ENCODE peak calls at places on chromosomes 5 and 9, in five cellular contexts. One of them, this sample, is unnamed.

GRCh38 chr9:3514786-3515185 is 11.0 kb downstream of the RFX3 start:
- DNase-seq in stimulated activated CD4-positive, alpha-beta T cell treated with anti-CD3 and anti-CD28 coated beads, Interleukin-12 subunit alpha, Interleukin-12 subunit beta, amount 100 ng/mL, for 24 hours: no peak
- DNase-seq in EH: no peak
- DNase-seq in ELR: no peak
- DNase-seq in T1000: no peak
- DNase-seq in this sample: no peak

GRCh38 chr9:31486630-31487029 is 897.8 kb upstream of the ACO1 start:
- DNase-seq in stimulated activated CD4-positive, alpha-beta T cell treated with anti-CD3 and anti-CD28 coated beads, Interleukin-12 subunit alpha, Interleukin-12 subunit beta, amount 100 ng/mL, for 24 hours: no peak
- DNase-seq in T1000: no peak
- DNase-seq in ELR: no peak
- DNase-seq in EH: no peak
- DNase-seq in this sample: no peak

GRCh38 chr5:82603280-82603987 is 325.3 kb upstream of the RPS23 start:
- DNase-seq in T1000: no peak
- DNase-seq in ELR: no peak
- DNase-seq in stimulated activated CD4-positive, alpha-beta T cell treated with anti-CD3 and anti-CD28 coated beads, Interleukin-12 subunit alpha, Interleukin-12 subunit beta, amount 100 ng/mL, for 24 hours: no peak
- DNase-seq in EH: no peak
- DNase-seq in this sample: no peak

GRCh38 chr9:10232352-10232930 is 380.4 kb downstream of the PTPRD start:
- DNase-seq in EH: no peak
- DNase-seq in stimulated activated CD4-positive, alpha-beta T cell treated with anti-CD3 and anti-CD28 coated beads, Interleukin-12 subunit alpha, Interleukin-12 subunit beta, amount 100 ng/mL, for 24 hours: no peak
- DNase-seq in ELR: no peak
- DNase-seq in T1000: no peak
- DNase-seq in this sample: no peak

GRCh38 chr9:138062196-138062595 is 184.6 kb downstream of the CACNA1B start:
- DNase-seq in EH: no peak
- DNase-seq in T1000: no peak
- DNase-seq in stimulated activated CD4-positive, alpha-beta T cell treated with anti-CD3 and anti-CD28 coated beads, Interleukin-12 subunit alpha, Interleukin-12 subunit beta, amount 100 ng/mL, for 24 hours: no peak
- DNase-seq in ELR: no peak
- DNase-seq in this sample: no peak

GRCh38 chr5:27403248-27403882 is 365.0 kb upstream of the CDH9 start:
- DNase-seq in EH: peak; percentile 4
- DNase-seq in ELR: peak; percentile 19
- DNase-seq in stimulated activated CD4-positive, alpha-beta T cell treated with anti-CD3 and anti-CD28 coated beads, Interleukin-12 subunit alpha, Interleukin-12 subunit beta, amount 100 ng/mL, for 24 hours: no peak
- DNase-seq in T1000: no peak
- DNase-seq in this sample: no peak

GRCh38 chr5:7047862-7048261 is 334.6 kb downstream of the TENT4A start:
- DNase-seq in stimulated activated CD4-positive, alpha-beta T cell treated with anti-CD3 and anti-CD28 coated beads, Interleukin-12 subunit alpha, Interleukin-12 subunit beta, amount 100 ng/mL, for 24 hours: no peak
- DNase-seq in ELR: no peak
- DNase-seq in EH: no peak
- DNase-seq in T1000: no peak
- DNase-seq in this sample: no peak

GRCh38 chr9:112705773-112706427 is 12.0 kb downstream of the INIP start:
- DNase-seq in T1000: no peak
- DNase-seq in ELR: peak; percentile 45
- DNase-seq in EH: peak; percentile 58
- DNase-seq in stimulated activated CD4-positive, alpha-beta T cell treated with anti-CD3 and anti-CD28 coated beads, Interleukin-12 subunit alpha, Interleukin-12 subunit beta, amount 100 ng/mL, for 24 hours: no peak
- DNase-seq in this sample: peak; percentile 21

GRCh38 chr9:2420488-2421056 is 201.0 kb upstream of the VLDLR start:
- DNase-seq in EH: no peak
- DNase-seq in ELR: no peak
- DNase-seq in T1000: no peak
- DNase-seq in stimulated activated CD4-positive, alpha-beta T cell treated with anti-CD3 and anti-CD28 coated beads, Interleukin-12 subunit alpha, Interleukin-12 subunit beta, amount 100 ng/mL, for 24 hours: no peak
- DNase-seq in this sample: no peak

GRCh38 chr5:57448751-57449150 is 33.9 kb downstream of the ACTBL2 start:
- DNase-seq in T1000: no peak
- DNase-seq in ELR: no peak
- DNase-seq in EH: no peak
- DNase-seq in stimulated activated CD4-positive, alpha-beta T cell treated with anti-CD3 and anti-CD28 coated beads, Interleukin-12 subunit alpha, Interleukin-12 subunit beta, amount 100 ng/mL, for 24 hours: no peak
- DNase-seq in this sample: no peak